ENCODE peak calls at places on chromosomes 16 and 17, in ten cellular contexts. Y is stimulated activated CD8-positive, alpha-beta memory T cell treated with anti-CD3 and anti-CD28 coated beads, Interleukin-12 subunit alpha, Interleukin-12 subunit beta, amount 100 ng/mL, for 4 hours; G is GM12891; E is activated CD4-positive, alpha-beta T cell treated with anti-CD3 and anti-CD28 coated beads, Interleukin-2, amount 50 U/mL, for 1 hour; R is activated T-helper 1 cell treated with Interleukin-2 at 50 U/mL for 16 hours; C is RWPE1; A is iPS DF 6.9; X is AG09319; B is NCI-H1105 treated with DMSO at 0.1 percent for 48 hours; Q is activated CD4-positive, CD25-positive, alpha-beta regulatory T cell treated with anti-CD3 and anti-CD28 coated beads, Interleukin-2, amount 50 U/mL, for 72 hours. Z is an unnamed sample.

GRCh38 chr17:18184143-18185007 is 747 bp downstream of the ALKBH5 start:
- DNase-seq in Y (peak), G (peak), E (peak), R (peak), C (no peak), A (no peak), X (no peak), B (peak), Q (peak), Z (peak)

GRCh38 chr17:39306509-39307212 is 80.9 kb upstream of the STAC2 start:
- DNase-seq in Y (no peak), G (no peak), E (no peak), R (no peak), C (no peak), A (no peak), X (no peak), B (no peak), Q (no peak), Z (no peak)

GRCh38 chr17:30238387-30239088 is 3.0 kb upstream of the SLC6A4 start:
- DNase-seq in Y (no peak), G (no peak), E (no peak), R (no peak), C (no peak), A (no peak), X (no peak), B (no peak), Q (no peak), Z (no peak)

GRCh38 chr16:84482001-84482891 is 22.2 kb downstream of the MEAK7 start:
- DNase-seq in Y (no peak), G (no peak), E (no peak), R (no peak), C (no peak), A (no peak), X (no peak), B (no peak), Q (no peak), Z (no peak)

GRCh38 chr16:15598648-15599190 is 44.2 kb downstream of the MARF1 start:
- DNase-seq in Y (no peak), G (no peak), E (no peak), R (no peak), C (no peak), A (no peak), X (no peak), B (no peak), Q (no peak), Z (no peak)

GRCh38 chr17:80981062-80981902 is 10.4 kb upstream of the CHMP6 start:
- DNase-seq in Y (no peak), G (peak), E (peak), R (peak), C (no peak), A (no peak), X (no peak), B (no peak), Q (no peak), Z (peak)

GRCh38 chr16:27287887-27288286 is 19.3 kb upstream of the NSMCE1 start:
- DNase-seq in Y (no peak), G (no peak), E (no peak), R (no peak), C (no peak), A (no peak), X (no peak), B (no peak), Q (peak), Z (no peak)

GRCh38 chr16:1918312-1918889 is at the start of gene HS3ST6:
- DNase-seq in Y (no peak), G (no peak), E (no peak), R (no peak), C (no peak), A (no peak), X (no peak), B (no peak), Q (no peak), Z (no peak)

GRCh38 chr16:10949424-10949970 is 5.1 kb downstream of the CLEC16A start:
- DNase-seq in Y (no peak), G (no peak), E (peak), R (no peak), C (no peak), A (no peak), X (no peak), B (no peak), Q (no peak), Z (peak)

GRCh38 chr17:33521784-33522183 is 228.7 kb upstream of the ASIC2 start:
- DNase-seq in Y (no peak), G (no peak), E (no peak), R (no peak), C (peak), A (no peak), X (no peak), B (no peak), Q (no peak), Z (no peak)

GRCh38 chr16:50300942-50301625 is 34.7 kb downstream of the ADCY7 start:
- DNase-seq in Y (no peak), G (no peak), E (no peak), R (no peak), C (no peak), A (no peak), X (no peak), B (no peak), Q (peak), Z (no peak)

GRCh38 chr17:78313735-78314648 is 45.9 kb downstream of the SOCS3 start:
- DNase-seq in Y (peak), G (peak), E (peak), R (peak), C (peak), A (no peak), X (no peak), B (peak), Q (peak), Z (peak)

GRCh38 chr16:56350491-56351405 is 74.6 kb downstream of the AMFR start:
- DNase-seq in Y (no peak), G (no peak), E (no peak), R (no peak), C (no peak), A (no peak), X (no peak), B (no peak), Q (no peak), Z (no peak)

GRCh38 chr16:85649411-85649977 is 36.4 kb downstream of the GSE1 start:
- DNase-seq in Y (no peak), G (no peak), E (no peak), R (no peak), C (no peak), A (no peak), X (no peak), B (peak), Q (no peak), Z (no peak)

GRCh38 chr17:80738987-80739730 is 194.5 kb downstream of the RPTOR start:
- DNase-seq in Y (no peak), G (no peak), E (no peak), R (no peak), C (no peak), A (no peak), X (no peak), B (no peak), Q (no peak), Z (no peak)

Z was measured in T follicular helper cell.